ENCODE peak calls at places on chromosomes 3 and 15, in five cellular contexts. Y is body of pancreas, J is testis, R is A549, N is IMR-90. C is an unnamed sample.

GRCh38 chr3:32423956-32424558 is 32.4 kb downstream of the CMTM7 start:
- DNase-seq in Y (no peak), J (no peak), R (no peak), N (no peak), C (peak; percentile 50)

GRCh38 chr3:40237892-40238571 is 71.5 kb upstream of the EIF1B start:
- DNase-seq in Y (no peak), J (peak; percentile 43), R (peak; percentile 5), N (peak; percentile 2), C (no peak)

GRCh38 chr3:11567516-11568467 is 75.9 kb downstream of the VGLL4 start:
- DNase-seq in Y (no peak), J (no peak), R (peak; percentile 56), N (peak; percentile 84), C (no peak)

GRCh38 chr3:99751649-99752048 is 66.0 kb upstream of the CMSS1 start:
- DNase-seq in Y (no peak), J (no peak), R (no peak), N (peak; percentile 89), C (no peak)

GRCh38 chr3:138467905-138468304 is 33.5 kb downstream of the ESYT3 start:
- DNase-seq in Y (no peak), J (no peak), R (no peak), N (no peak), C (no peak)

GRCh38 chr3:182969277-182969676 is 11.1 kb downstream of the DCUN1D1 start:
- DNase-seq in Y (no peak), J (no peak), R (no peak), N (peak; percentile 85), C (no peak)

GRCh38 chr15:90694987-90695386 is 22.2 kb upstream of the BLM start:
- DNase-seq in Y (no peak), J (no peak), R (no peak), N (no peak), C (no peak)

GRCh38 chr3:133444071-133444774 is 44.4 kb downstream of the BFSP2 start:
- DNase-seq in Y (peak; percentile 56), J (no peak), R (peak; percentile 84), N (peak; percentile 24), C (no peak)

GRCh38 chr15:31327674-31328424 is 1.2 kb downstream of the KLF13 start:
- DNase-seq in Y (peak; percentile 74), J (peak; percentile 76), R (peak; percentile 40), N (peak; percentile 19), C (peak; percentile 94)
- TF ChIP-seq POLR2A in Y (peak; percentile 64), J (no peak), R (no peak), N (peak; percentile 52), C (no peak)

DNA sequence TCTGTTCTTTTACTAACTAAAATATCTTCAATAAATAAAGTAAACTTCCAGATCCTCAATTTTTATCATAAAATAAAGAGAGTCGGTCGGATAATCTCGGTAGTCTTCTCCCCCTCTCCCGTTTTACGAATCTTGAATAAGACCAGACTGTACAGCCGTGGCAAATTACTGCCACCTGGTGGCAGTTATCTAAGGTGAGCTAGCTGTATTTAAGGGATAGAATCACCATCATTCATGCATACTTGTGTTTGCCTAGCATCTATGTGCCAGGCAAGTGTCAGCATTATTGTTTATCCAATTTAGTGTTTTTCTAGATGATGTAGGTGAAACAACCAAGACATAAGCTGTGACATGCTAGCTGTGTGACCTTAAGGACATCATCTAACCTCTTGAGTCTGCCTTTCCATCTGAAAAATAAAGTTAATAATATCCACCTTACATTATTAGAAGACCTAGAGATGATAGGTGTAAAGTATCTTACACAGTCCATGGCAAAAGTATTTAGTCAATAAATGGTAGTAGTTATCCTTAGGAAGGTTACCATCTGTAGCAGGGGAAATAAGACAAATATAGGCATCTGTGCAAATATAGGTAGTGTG is 21.3 kb downstream of the DUT start:
- DNase-seq in Y (peak; percentile 62), J (peak; percentile 77), R (peak; percentile 71), N (peak; percentile 69), C (no peak)
- H3K4me3 ChIP-seq in Y (no peak overlapping the region), J (no peak overlapping the region), R (no peak overlapping the region), N (no peak overlapping the region), C (no peak overlapping the region)

GRCh38 chr3:127672429-127673190 is at the start of gene ABTB1:
- DNase-seq in Y (peak; percentile 90), J (peak; percentile 91), R (peak; percentile 66), N (peak; percentile 58), C (peak; percentile 97)
- TF ChIP-seq POLR2A in Y (peak; percentile 74), J (no peak), R (peak; percentile 52), N (peak; percentile 95), C (no peak)

GRCh38 chr3:115359507-115359906 is 212.4 kb upstream of the ZBTB20 start:
- DNase-seq in Y (no peak), J (no peak), R (no peak), N (peak; percentile 23), C (no peak)
- H3K4me3 ChIP-seq in Y (no peak overlapping the region), J (no peak overlapping the region), R (no peak overlapping the region), N (peak overlapping the region; percentile 18), C (no peak overlapping the region)

GRCh38 chr3:51941798-51942602 is at the start of the genes PARP3 and RRP9:
- DNase-seq in Y (peak; percentile 100), J (peak; percentile 100), R (peak; percentile 99), N (peak; percentile 100), C (peak; percentile 100)

GRCh38 chr3:51942603-51943450 is 664 bp downstream of the PARP3 start:
- DNase-seq in Y (peak; percentile 51), J (no peak), R (peak; percentile 60), N (peak; percentile 52), C (peak; percentile 90)

GRCh38 chr3:51941447-51941797 is 282 bp downstream of the RRP9 start:
- DNase-seq in Y (no peak), J (no peak), R (no peak), N (no peak), C (no peak)

GRCh38 chr3:51938780-51939425 is 2.8 kb downstream of the RRP9 start:
- DNase-seq in Y (no peak), J (no peak), R (no peak), N (no peak), C (peak; percentile 79)

GRCh38 chr3:51940648-51941421 is 869 bp downstream of the RRP9 start:
- DNase-seq in Y (peak; percentile 10), J (no peak), R (no peak), N (no peak), C (peak; percentile 80)
- TF ChIP-seq POLR2A in Y (no peak), J (no peak), R (no peak), N (no peak), C (no peak)

GRCh38 chr15:51731549-51732267 is 5.7 kb downstream of the LYSMD2 start:
- DNase-seq in Y (peak; percentile 20), J (no peak), R (no peak), N (peak; percentile 85), C (peak; percentile 25)
- H3K4me3 ChIP-seq in Y (no peak overlapping the region), J (no peak overlapping the region), R (no peak overlapping the region), N (peak overlapping the region; percentile 34), C (no peak overlapping the region)

GRCh38 chr3:46908294-46908985 is 30.9 kb downstream of the PTH1R start:
- DNase-seq in Y (peak; percentile 43), J (no peak), R (no peak), N (peak; percentile 66), C (no peak)
- TF ChIP-seq POLR2A in Y (no peak), J (no peak), R (no peak), N (no peak), C (no peak)

GRCh38 chr3:184230081-184230602 is 757 bp downstream of the VWA5B2 start:
- DNase-seq in Y (peak; percentile 46), J (no peak), R (no peak), N (no peak), C (no peak)
- H3K4me3 ChIP-seq in Y (no peak overlapping the region), J (peak overlapping the region; percentile 57), R (peak overlapping the region; percentile 59), N (no peak overlapping the region), C (peak overlapping the region; percentile 24)

GRCh38 chr15:92820233-92821021 is 79.7 kb upstream of the CHD2 start:
- DNase-seq in Y (peak; percentile 95), J (peak; percentile 92), R (peak; percentile 96), N (peak; percentile 89), C (peak; percentile 98)
- TF ChIP-seq POLR2A in Y (peak; percentile 48), J (peak; percentile 1), R (peak; percentile 57), N (peak; percentile 66), C (no peak)

C was measured in lower leg skin.